ENCODE peak calls at places on chromosomes 3 and 15, in nine cellular contexts. L, R, E, J, M, O, A, H and X are unnamed samples.

GRCh38 chr3:167929937-167930336 is 165.8 kb downstream of the GOLIM4 start:
- DNase-seq in A (no peak), H (no peak), O (no peak), J (no peak), L (no peak), R (no peak), M (no peak), E (no peak), X (no peak)

GRCh38 chr3:168847293-168847883 is 751.7 kb upstream of the GOLIM4 start:
- DNase-seq in R (no peak), L (no peak), H (peak), E (no peak), A (no peak), M (peak), O (no peak), J (peak), X (no peak)

GRCh38 chr3:131231710-131232348 is 149.7 kb upstream of the NUDT16 start:
- DNase-seq in M (no peak), A (no peak), E (no peak), L (no peak), J (peak), H (no peak), R (no peak), O (no peak), X (no peak)

GRCh38 chr15:56244811-56245576 is 1.3 kb upstream of the RFX7 start:
- DNase-seq in E (no peak), M (peak), L (no peak), J (peak), H (peak), R (peak), A (peak), O (no peak), X (peak)

GRCh38 chr15:66714543-66714981 is 12.5 kb downstream of the SMAD6 start:
- DNase-seq in H (no peak), L (no peak), J (peak), E (no peak), A (no peak), O (no peak), R (no peak), M (peak), X (no peak)

GRCh38 chr3:182729903-182730674 is 63.2 kb upstream of the ATP11B start:
- DNase-seq in R (no peak), E (no peak), J (no peak), A (no peak), M (no peak), L (no peak), H (no peak), O (no peak), X (no peak)

GRCh38 chr15:95162967-95163531 is 931.7 kb downstream of the MCTP2 start:
- DNase-seq in A (no peak), M (peak), R (no peak), H (no peak), J (peak), E (no peak), O (no peak), L (no peak), X (no peak)

GRCh38 chr15:93974804-93975481 is 256.4 kb upstream of the MCTP2 start:
- DNase-seq in O (no peak), J (peak), L (no peak), R (no peak), H (no peak), E (no peak), A (no peak), M (peak), X (peak)

GRCh38 chr3:194871143-194871863 is 185.6 kb downstream of the FAM43A start:
- DNase-seq in A (peak), J (peak), O (no peak), R (peak), M (peak), H (peak), E (no peak), L (no peak), X (peak)

GRCh38 chr3:70249509-70250160 is 62.8 kb downstream of the MDFIC2 start:
- DNase-seq in A (no peak), H (no peak), J (no peak), M (no peak), L (no peak), E (no peak), O (no peak), R (no peak), X (no peak)

GRCh38 chr3:88626426-88627120 is 476.8 kb downstream of the C3orf38 start:
- DNase-seq in H (no peak), R (no peak), M (no peak), L (no peak), E (no peak), O (no peak), A (no peak), J (no peak), X (no peak)

GRCh38 chr3:127684871-127685707 is 12.3 kb downstream of the ABTB1 start:
- DNase-seq in E (no peak), O (no peak), J (no peak), M (no peak), H (no peak), R (peak), L (no peak), A (peak), X (no peak)

GRCh38 chr15:88649286-88649733 is 10.5 kb downstream of the ISG20 start:
- DNase-seq in A (no peak), H (peak), R (peak), L (peak), E (no peak), O (peak), M (no peak), J (peak), X (no peak)

GRCh38 chr15:70589221-70589620 is 174.1 kb downstream of the UACA start:
- DNase-seq in R (no peak), A (no peak), O (no peak), J (no peak), L (no peak), M (no peak), E (no peak), H (peak), X (no peak)

GRCh38 chr3:114111060-114111790 is 54.7 kb downstream of the QTRT2 start:
- DNase-seq in L (no peak), H (peak), R (no peak), O (no peak), J (no peak), A (no peak), M (no peak), E (no peak), X (no peak)

GRCh38 chr3:62935793-62936192 is 60.6 kb upstream of the CADPS start:
- DNase-seq in H (no peak), M (no peak), E (no peak), O (no peak), R (no peak), A (no peak), J (no peak), L (no peak), X (no peak)

GRCh38 chr3:99862208-99862607 is 44.5 kb downstream of the CMSS1 start:
- DNase-seq in E (no peak), M (no peak), O (no peak), A (no peak), R (no peak), H (no peak), J (no peak), L (no peak), X (no peak)

GRCh38 chr3:49020335-49021212 is 1.3 kb upstream of the NDUFAF3 start:
- DNase-seq in A (peak), J (peak), R (no peak), M (peak), O (no peak), E (no peak), L (no peak), H (peak), X (no peak)

GRCh38 chr3:170506556-170506955 is 79.3 kb downstream of the SLC7A14 start:
- DNase-seq in L (no peak), R (no peak), O (no peak), A (no peak), M (peak), E (no peak), J (peak), H (no peak), X (peak)

GRCh38 chr15:78808550-78808949 is 2.7 kb downstream of the ADAMTS7 start:
- DNase-seq in L (no peak), E (no peak), A (no peak), M (no peak), H (peak), O (no peak), J (peak), R (no peak), X (peak)

GRCh38 chr3:163785693-163786092 is 1292.6 kb downstream of the SI start:
- DNase-seq in E (no peak), M (peak), A (no peak), R (no peak), H (peak), L (no peak), O (no peak), J (peak), X (peak)

GRCh38 chr15:59216911-59217310 is 10.3 kb downstream of the LDHAL6B start:
- DNase-seq in E (no peak), J (no peak), O (no peak), R (no peak), M (no peak), A (no peak), L (no peak), H (no peak), X (no peak)

GRCh38 chr15:88650556-88650955 is 11.7 kb downstream of the ISG20 start:
- DNase-seq in O (no peak), M (no peak), L (no peak), A (no peak), H (peak), R (peak), J (no peak), E (no peak), X (no peak)

GRCh38 chr3:122299872-122300460 is 25.1 kb upstream of the CSTA start:
- DNase-seq in O (no peak), M (no peak), L (no peak), J (peak), E (peak), H (peak), R (no peak), A (no peak), X (no peak)